ENCODE peak calls at places on chromosomes 2 and 18, in nine cellular contexts. One of them, this sample, is unnamed.

GRCh38 chr2:86788881-86789686 is 1.6 kb downstream of the CD8A start:
- DNase-seq in Peyer's patch: no peak
- DNase-seq in type B pancreatic cell: no peak
- DNase-seq in endothelial cell of umbilical vein: no peak
- DNase-seq in OCI-LY7: no peak
- DNase-seq in K562: no peak
- DNase-seq in suprapubic skin: no peak
- DNase-seq in ascending aorta: no peak
- DNase-seq in GM10248: no peak
- DNase-seq in this sample: no peak

GRCh38 chr2:159695798-159696448 is 16.4 kb upstream of the MARCHF7 start:
- DNase-seq in OCI-LY7: no peak
- DNase-seq in GM10248: peak
- DNase-seq in K562: no peak
- DNase-seq in Peyer's patch: no peak
- DNase-seq in endothelial cell of umbilical vein: no peak
- DNase-seq in type B pancreatic cell: no peak
- DNase-seq in ascending aorta: no peak
- DNase-seq in suprapubic skin: no peak
- DNase-seq in this sample: no peak

GRCh38 chr2:223779877-223780276 is 57.5 kb downstream of the AP1S3 start:
- DNase-seq in OCI-LY7: peak
- DNase-seq in type B pancreatic cell: no peak
- DNase-seq in Peyer's patch: no peak
- DNase-seq in ascending aorta: no peak
- DNase-seq in endothelial cell of umbilical vein: peak
- DNase-seq in K562: peak
- DNase-seq in GM10248: peak
- DNase-seq in suprapubic skin: no peak
- DNase-seq in this sample: no peak

GRCh38 chr18:79679552-79680099 is at the start of gene CTDP1:
- DNase-seq in suprapubic skin: peak
- DNase-seq in OCI-LY7: peak
- DNase-seq in ascending aorta: peak
- DNase-seq in endothelial cell of umbilical vein: peak
- DNase-seq in type B pancreatic cell: peak
- DNase-seq in Peyer's patch: peak
- DNase-seq in K562: peak
- DNase-seq in GM10248: peak
- DNase-seq in this sample: peak

GRCh38 chr18:75041586-75041985 is 167.4 kb downstream of the PTGR3 start:
- DNase-seq in suprapubic skin: no peak
- DNase-seq in endothelial cell of umbilical vein: peak
- DNase-seq in type B pancreatic cell: no peak
- DNase-seq in OCI-LY7: peak
- DNase-seq in K562: no peak
- DNase-seq in ascending aorta: no peak
- DNase-seq in Peyer's patch: no peak
- DNase-seq in GM10248: no peak
- DNase-seq in this sample: no peak

GRCh38 chr2:40168032-40168431 is 283.9 kb downstream of the SLC8A1 start:
- DNase-seq in endothelial cell of umbilical vein: peak
- DNase-seq in GM10248: no peak
- DNase-seq in K562: no peak
- DNase-seq in type B pancreatic cell: no peak
- DNase-seq in suprapubic skin: no peak
- DNase-seq in Peyer's patch: no peak
- DNase-seq in OCI-LY7: no peak
- DNase-seq in ascending aorta: no peak
- DNase-seq in this sample: no peak

GRCh38 chr2:70523996-70524965 is 29.3 kb downstream of the TGFA start:
- DNase-seq in suprapubic skin: no peak
- DNase-seq in K562: no peak
- DNase-seq in ascending aorta: no peak
- DNase-seq in type B pancreatic cell: no peak
- DNase-seq in endothelial cell of umbilical vein: no peak
- DNase-seq in Peyer's patch: peak
- DNase-seq in GM10248: no peak
- DNase-seq in OCI-LY7: no peak
- DNase-seq in this sample: no peak

GRCh38 chr2:162926907-162927306 is 88.3 kb upstream of the KCNH7 start:
- DNase-seq in type B pancreatic cell: no peak
- DNase-seq in Peyer's patch: no peak
- DNase-seq in endothelial cell of umbilical vein: no peak
- DNase-seq in OCI-LY7: no peak
- DNase-seq in ascending aorta: no peak
- DNase-seq in GM10248: no peak
- DNase-seq in suprapubic skin: no peak
- DNase-seq in K562: no peak
- DNase-seq in this sample: no peak

GRCh38 chr18:36546876-36547275 is 249.4 kb downstream of the FHOD3 start:
- DNase-seq in suprapubic skin: no peak
- DNase-seq in type B pancreatic cell: no peak
- DNase-seq in GM10248: no peak
- DNase-seq in Peyer's patch: no peak
- DNase-seq in ascending aorta: no peak
- DNase-seq in endothelial cell of umbilical vein: no peak
- DNase-seq in OCI-LY7: no peak
- DNase-seq in K562: no peak
- DNase-seq in this sample: no peak

GRCh38 chr18:36546028-36546427 is 248.5 kb downstream of the FHOD3 start:
- DNase-seq in K562: no peak
- DNase-seq in endothelial cell of umbilical vein: no peak
- DNase-seq in suprapubic skin: no peak
- DNase-seq in type B pancreatic cell: no peak
- DNase-seq in GM10248: no peak
- DNase-seq in Peyer's patch: no peak
- DNase-seq in OCI-LY7: no peak
- DNase-seq in ascending aorta: no peak
- DNase-seq in this sample: no peak

GRCh38 chr18:36544036-36544725 is 246.7 kb downstream of the FHOD3 start:
- DNase-seq in Peyer's patch: no peak
- DNase-seq in endothelial cell of umbilical vein: no peak
- DNase-seq in ascending aorta: peak
- DNase-seq in K562: no peak
- DNase-seq in OCI-LY7: no peak
- DNase-seq in suprapubic skin: no peak
- DNase-seq in GM10248: no peak
- DNase-seq in type B pancreatic cell: no peak
- DNase-seq in this sample: no peak

GRCh38 chr18:36547544-36547943 is 250.0 kb downstream of the FHOD3 start:
- DNase-seq in suprapubic skin: no peak
- DNase-seq in OCI-LY7: no peak
- DNase-seq in ascending aorta: no peak
- DNase-seq in K562: no peak
- DNase-seq in endothelial cell of umbilical vein: no peak
- DNase-seq in Peyer's patch: no peak
- DNase-seq in type B pancreatic cell: no peak
- DNase-seq in GM10248: no peak
- DNase-seq in this sample: no peak
- TF ChIP-seq CTCF in suprapubic skin: no peak
- TF ChIP-seq CTCF in OCI-LY7: no peak
- TF ChIP-seq CTCF in ascending aorta: no peak
- TF ChIP-seq CTCF in K562: no peak
- TF ChIP-seq CTCF in endothelial cell of umbilical vein: no peak
- TF ChIP-seq CTCF in Peyer's patch: no peak
- TF ChIP-seq CTCF in type B pancreatic cell: no peak
- TF ChIP-seq CTCF in GM10248: no peak
- TF ChIP-seq CTCF in this sample: no peak

GRCh38 chr2:80288576-80288975 is 16.0 kb downstream of the LRRTM1 start:
- DNase-seq in Peyer's patch: no peak
- DNase-seq in ascending aorta: no peak
- DNase-seq in GM10248: no peak
- DNase-seq in endothelial cell of umbilical vein: no peak
- DNase-seq in K562: no peak
- DNase-seq in suprapubic skin: no peak
- DNase-seq in OCI-LY7: no peak
- DNase-seq in type B pancreatic cell: no peak
- DNase-seq in this sample: no peak
- TF ChIP-seq CTCF in Peyer's patch: no peak
- TF ChIP-seq CTCF in ascending aorta: no peak
- TF ChIP-seq CTCF in GM10248: no peak
- TF ChIP-seq CTCF in endothelial cell of umbilical vein: no peak
- TF ChIP-seq CTCF in K562: peak
- TF ChIP-seq CTCF in suprapubic skin: no peak
- TF ChIP-seq CTCF in OCI-LY7: no peak
- TF ChIP-seq CTCF in type B pancreatic cell: no peak
- TF ChIP-seq CTCF in this sample: no peak

GRCh38 chr2:120436885-120437603 is 91.1 kb downstream of the INHBB start:
- DNase-seq in OCI-LY7: peak
- DNase-seq in ascending aorta: peak
- DNase-seq in endothelial cell of umbilical vein: peak
- DNase-seq in GM10248: peak
- DNase-seq in Peyer's patch: no peak
- DNase-seq in type B pancreatic cell: peak
- DNase-seq in suprapubic skin: no peak
- DNase-seq in K562: peak
- DNase-seq in this sample: no peak
- TF ChIP-seq CTCF in OCI-LY7: peak
- TF ChIP-seq CTCF in ascending aorta: no peak
- TF ChIP-seq CTCF in endothelial cell of umbilical vein: peak
- TF ChIP-seq CTCF in GM10248: peak
- TF ChIP-seq CTCF in Peyer's patch: no peak
- TF ChIP-seq CTCF in type B pancreatic cell: peak
- TF ChIP-seq CTCF in suprapubic skin: peak
- TF ChIP-seq CTCF in K562: peak
- TF ChIP-seq CTCF in this sample: peak

DNA sequence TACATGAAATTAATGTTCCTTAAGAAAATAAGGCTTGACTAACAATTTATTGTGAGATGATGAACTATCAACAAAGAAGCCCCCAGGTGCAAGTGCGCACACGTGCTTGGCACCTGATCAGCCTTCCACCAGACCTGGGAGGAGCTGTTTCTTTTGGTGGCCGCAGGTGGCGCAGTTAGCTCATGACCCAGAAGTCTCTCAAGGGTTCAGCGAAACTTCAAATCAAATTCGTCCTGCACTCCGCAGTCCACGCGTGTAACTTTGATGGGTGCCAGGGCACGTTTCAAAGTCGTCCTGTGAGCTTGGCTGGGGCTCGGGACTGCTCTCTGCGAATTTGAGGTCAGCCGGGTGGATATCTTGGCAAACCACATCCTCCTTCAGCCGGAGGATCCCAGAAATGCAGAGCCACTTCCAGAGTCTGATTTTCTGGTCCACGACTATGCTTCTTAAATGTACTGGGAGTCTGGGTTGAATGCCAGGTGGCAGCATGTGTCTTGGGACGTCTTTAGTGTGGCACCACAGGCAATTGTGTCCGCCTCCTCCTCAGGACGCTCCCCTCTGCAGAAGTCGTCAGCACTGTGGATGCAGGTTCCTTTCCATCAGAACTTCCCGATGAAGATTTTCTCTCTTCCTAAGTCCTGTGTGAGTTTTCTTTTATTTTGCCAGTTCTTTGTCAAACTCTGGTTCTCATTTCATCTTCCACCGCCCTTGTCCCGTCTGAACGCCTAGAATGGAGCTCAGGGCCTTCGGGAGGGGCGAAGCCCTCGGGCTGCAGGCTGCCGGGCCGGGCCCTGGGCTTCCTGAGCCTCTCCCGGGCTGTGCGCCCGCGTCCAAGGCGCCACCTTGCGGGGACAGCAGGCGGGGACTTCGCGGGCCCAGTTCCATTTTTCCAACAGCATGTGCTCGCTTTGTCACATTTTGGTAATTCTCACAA is 61.3 kb upstream of the RAPGEF4 start:
- DNase-seq in suprapubic skin: no peak
- DNase-seq in type B pancreatic cell: no peak
- DNase-seq in Peyer's patch: no peak
- DNase-seq in OCI-LY7: no peak
- DNase-seq in GM10248: peak
- DNase-seq in endothelial cell of umbilical vein: peak
- DNase-seq in K562: peak
- DNase-seq in ascending aorta: no peak
- DNase-seq in this sample: no peak
- TF ChIP-seq CTCF in suprapubic skin: peak
- TF ChIP-seq CTCF in type B pancreatic cell: peak
- TF ChIP-seq CTCF in Peyer's patch: no peak
- TF ChIP-seq CTCF in OCI-LY7: peak
- TF ChIP-seq CTCF in GM10248: peak
- TF ChIP-seq CTCF in endothelial cell of umbilical vein: peak
- TF ChIP-seq CTCF in K562: peak
- TF ChIP-seq CTCF in ascending aorta: peak
- TF ChIP-seq CTCF in this sample: peak

DNA sequence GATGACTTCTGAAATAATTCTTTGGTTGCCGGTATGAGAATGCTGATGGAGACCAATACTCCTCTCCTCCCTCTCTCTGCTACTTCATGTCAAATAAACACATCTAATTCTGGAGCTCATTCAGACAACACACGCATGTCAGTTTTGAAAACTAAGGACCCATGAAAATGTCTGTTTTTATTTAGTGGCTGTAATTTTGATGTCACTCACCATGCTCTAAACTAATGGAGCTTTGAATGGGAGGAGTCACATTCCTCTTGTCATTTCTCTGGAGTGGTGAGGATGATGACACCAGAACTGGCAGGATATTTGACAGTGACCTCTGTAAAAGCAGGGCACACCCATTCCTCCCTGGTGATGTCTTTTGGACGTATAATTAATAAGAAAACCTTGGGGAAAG is 163.0 kb downstream of the PHLPP1 start:
- DNase-seq in OCI-LY7: no peak
- DNase-seq in GM10248: no peak
- DNase-seq in Peyer's patch: no peak
- DNase-seq in type B pancreatic cell: no peak
- DNase-seq in K562: no peak
- DNase-seq in ascending aorta: no peak
- DNase-seq in suprapubic skin: no peak
- DNase-seq in endothelial cell of umbilical vein: no peak
- DNase-seq in this sample: no peak
- TF ChIP-seq CTCF in OCI-LY7: no peak
- TF ChIP-seq CTCF in GM10248: no peak
- TF ChIP-seq CTCF in Peyer's patch: no peak
- TF ChIP-seq CTCF in type B pancreatic cell: no peak
- TF ChIP-seq CTCF in K562: no peak
- TF ChIP-seq CTCF in ascending aorta: no peak
- TF ChIP-seq CTCF in suprapubic skin: no peak
- TF ChIP-seq CTCF in endothelial cell of umbilical vein: no peak
- TF ChIP-seq CTCF in this sample: no peak